ENCODE peak calls at places on chromosome 12, in four cellular contexts. W is NCI-H345, D is mammary epithelial cell, K is NCI-H1092 treated with DMSO at 0.1 percent for 48 hours. Q is an unnamed sample.

GRCh38 chr12:88663001-88663400 is 82.7 kb upstream of the KITLG start:
- DNase-seq in W (no peak), D (no peak), K (no peak), Q (no peak)

GRCh38 chr12:989751-990278 is 1.2 kb upstream of the ERC1 start:
- DNase-seq in W (peak; percentile 34), D (peak; percentile 55), K (peak; percentile 60), Q (no peak)

GRCh38 chr12:53996188-53996885 is 3.6 kb upstream of the HOXC9 start:
- DNase-seq in W (no peak), D (no peak), K (no peak), Q (no peak)

GRCh38 chr12:122830517-122831214 is 4.6 kb upstream of the HIP1R start:
- DNase-seq in W (no peak), D (peak; percentile 96), K (no peak), Q (no peak)

GRCh38 chr12:57518920-57519757 is 1.2 kb downstream of the DDIT3 start:
- DNase-seq in W (no peak), D (peak; percentile 25), K (no peak), Q (no peak)

GRCh38 chr12:67151891-67152290 is 117.3 kb upstream of the CAND1 start:
- DNase-seq in W (no peak), D (no peak), K (no peak), Q (no peak)

GRCh38 chr12:5581616-5582367 is 149.9 kb downstream of the NTF3 start:
- DNase-seq in W (no peak), D (no peak), K (no peak), Q (no peak)

GRCh38 chr12:106085213-106085612 is 53.5 kb downstream of the NUAK1 start:
- DNase-seq in W (no peak), D (no peak), K (no peak), Q (no peak)

GRCh38 chr12:58420496-58420895 is 479.1 kb downstream of the ATP23 start:
- DNase-seq in W (no peak), D (peak; percentile 92), K (peak; percentile 29), Q (no peak)

GRCh38 chr12:111247083-111247783 is 121.7 kb downstream of the PHETA1 start:
- DNase-seq in W (no peak), D (no peak), K (no peak), Q (no peak)

GRCh38 chr12:28088566-28089277 is 101.5 kb upstream of the CCDC91 start:
- DNase-seq in W (no peak), D (peak; percentile 25), K (no peak), Q (no peak)